ENCODE peak calls at places on chromosomes 16 and 17, in seven cellular contexts. R is GM12865; A is OCI-LY7; H is adrenal gland; S is IMR-90; P is effector CD4-positive, alpha-beta T cell; C is mesendoderm. I is an unnamed sample.

GRCh38 chr16:82681592-82681991 is 54.8 kb downstream of the CDH13 start:
- DNase-seq in H (no peak), P (no peak), C (no peak), R (no peak), A (no peak), S (no peak), I (no peak)

GRCh38 chr16:47617732-47618131 is 156.6 kb downstream of the PHKB start:
- DNase-seq in P (no peak), C (peak), A (no peak), S (no peak), H (no peak), R (no peak), I (no peak)

GRCh38 chr16:22030087-22030812 is 22.3 kb downstream of the MOSMO start:
- DNase-seq in P (no peak), C (no peak), R (no peak), S (no peak), H (no peak), A (no peak), I (no peak)

GRCh38 chr16:11256657-11257130 is 690 bp upstream of the SOCS1 start:
- DNase-seq in C (peak), P (no peak), R (no peak), A (no peak), H (no peak), S (peak), I (no peak)

GRCh38 chr16:13084331-13084730 is 182.9 kb downstream of the SHISA9 start:
- DNase-seq in P (no peak), A (no peak), H (no peak), R (no peak), S (no peak), C (no peak), I (no peak)

GRCh38 chr17:40309031-40309937 is at the start of gene RARA:
- DNase-seq in P (no peak), A (peak), S (no peak), C (peak), R (peak), H (no peak), I (no peak)

GRCh38 chr17:76597156-76598003 is 11.7 kb upstream of the ST6GALNAC2 start:
- DNase-seq in A (peak), H (no peak), C (no peak), P (no peak), S (no peak), R (peak), I (no peak)

GRCh38 chr16:49012961-49013726 is 268.5 kb downstream of the CBLN1 start:
- DNase-seq in C (no peak), H (no peak), S (no peak), A (no peak), R (no peak), P (no peak), I (no peak)

GRCh38 chr16:1491327-1491726 is 1.8 kb upstream of the TELO2 start:
- DNase-seq in S (no peak), A (no peak), P (no peak), R (no peak), C (no peak), H (no peak), I (no peak)

GRCh38 chr16:3881499-3881995 is 1.0 kb upstream of the CREBBP start:
- DNase-seq in A (no peak), C (peak), S (no peak), R (no peak), P (no peak), H (no peak), I (no peak)

GRCh38 chr16:83792391-83792790 is 15.4 kb upstream of the HSBP1 start:
- DNase-seq in H (no peak), R (no peak), P (no peak), S (no peak), A (no peak), C (no peak), I (no peak)

GRCh38 chr16:50742521-50743150 is 750 bp downstream of the CYLD start:
- DNase-seq in A (peak), S (peak), C (peak), H (peak), R (peak), P (peak), I (peak)

GRCh38 chr16:80947708-80948615 is 58.7 kb downstream of the CMC2 start:
- DNase-seq in H (no peak), P (no peak), A (no peak), S (no peak), C (no peak), R (no peak), I (no peak)

GRCh38 chr17:12993631-12994030 is 24.2 kb downstream of the ELAC2 start:
- DNase-seq in P (no peak), C (no peak), A (no peak), R (no peak), H (no peak), S (no peak), I (no peak)

GRCh38 chr16:11349599-11350276 is 4.5 kb downstream of the RMI2 start:
- DNase-seq in C (no peak), S (peak), H (peak), R (no peak), P (no peak), A (no peak), I (no peak)

GRCh38 chr16:79182618-79183017 is 417.9 kb downstream of the MAF start:
- DNase-seq in R (no peak), S (no peak), P (no peak), A (no peak), C (no peak), H (no peak), I (no peak)

GRCh38 chr17:77427471-77427991 is 286.8 kb downstream of the SEC14L1 start:
- DNase-seq in H (peak), R (no peak), A (no peak), P (no peak), C (no peak), S (peak), I (no peak)

GRCh38 chr17:73872816-73873215 is 228.6 kb upstream of the SDK2 start:
- DNase-seq in R (no peak), A (no peak), H (no peak), S (no peak), C (peak), P (no peak), I (no peak)

GRCh38 chr16:15988268-15989013 is 39.0 kb downstream of the ABCC1 start:
- DNase-seq in C (peak), A (no peak), R (no peak), S (peak), H (no peak), P (no peak), I (no peak)

GRCh38 chr17:13014801-13015200 is 3.0 kb downstream of the ELAC2 start:
- DNase-seq in P (no peak), S (no peak), R (no peak), C (no peak), A (no peak), H (no peak), I (no peak)

GRCh38 chr17:81511550-81511799 is 1.1 kb downstream of the ACTG1 start:
- DNase-seq in H (no peak), R (no peak), S (peak), A (no peak), C (no peak), P (no peak), I (peak)

GRCh38 chr16:68200120-68200783 is 35.7 kb downstream of the ESRP2 start:
- DNase-seq in P (no peak), C (peak), A (no peak), H (no peak), S (peak), R (peak), I (no peak)

GRCh38 chr17:78040561-78041400 is 82.3 kb downstream of the TNRC6C start:
- DNase-seq in H (peak), P (peak), R (peak), A (no peak), C (no peak), S (peak), I (peak)

GRCh38 chr16:80752563-80752962 is 51.8 kb downstream of the CDYL2 start:
- DNase-seq in S (no peak), H (no peak), R (no peak), C (no peak), A (no peak), P (no peak), I (no peak)

GRCh38 chr17:35536664-35537160 is 766 bp downstream of the SLFN12L start:
- DNase-seq in H (no peak), A (no peak), R (peak), C (no peak), S (no peak), P (peak), I (no peak)

GRCh38 chr17:34306466-34306865 is 12.8 kb upstream of the CCL8 start:
- DNase-seq in H (peak), A (no peak), P (no peak), C (peak), R (no peak), S (peak), I (no peak)

GRCh38 chr16:29126057-29126494 is 141.2 kb downstream of the LAT start:
- DNase-seq in S (no peak), C (no peak), R (peak), H (no peak), A (no peak), P (no peak), I (no peak)

GRCh38 chr17:3960764-3961163 is 3.5 kb downstream of the ATP2A3 start:
- DNase-seq in H (peak), S (peak), A (no peak), C (no peak), R (no peak), P (no peak), I (no peak)

GRCh38 chr17:72349508-72350472 is 229.0 kb downstream of the SOX9 start:
- DNase-seq in A (no peak), R (no peak), C (no peak), S (no peak), P (no peak), H (no peak), I (no peak)

GRCh38 chr16:64933890-64934289 is 188.0 kb downstream of the CDH11 start:
- DNase-seq in S (peak), H (no peak), C (no peak), R (no peak), P (no peak), A (no peak), I (no peak)

I was measured in naive thymus-derived CD4-positive, alpha-beta T cell.